ENCODE peak calls at places on chromosomes 13 and 19, in six cellular contexts. V is sigmoid colon, B is body of pancreas, P is mesendoderm, T is ovary, O is astrocyte. G is an unnamed sample. For H3K36me3, the result is how much of the 10 kb centered on the place peaks cover.

GRCh38 chr13:42485272-42485671 is 88.7 kb upstream of the TNFSF11 start:
- DNase-seq in V (no peak), B (no peak), P (peak), T (no peak), O (no peak), G (no peak)

GRCh38 chr13:89221557-89222158 is 1550.5 kb downstream of the SLITRK5 start:
- DNase-seq in V (no peak), B (no peak), P (no peak), T (no peak), O (no peak), G (no peak)

GRCh38 chr13:114319441-114319871 is 5.2 kb downstream of the CHAMP1 start:
- DNase-seq in V (no peak), B (no peak), P (no peak), T (no peak), O (peak), G (no peak)

GRCh38 chr13:48431987-48432615 is 19.2 kb upstream of the LPAR6 start:
- DNase-seq in V (no peak), B (no peak), P (no peak), T (no peak), O (peak), G (no peak)

GRCh38 chr13:33126909-33127607 is 110.8 kb downstream of the KL start:
- DNase-seq in V (peak), B (peak), P (no peak), T (no peak), O (peak), G (no peak)

GRCh38 chr19:50248826-50249225 is 45.4 kb downstream of the MYH14 start:
- DNase-seq in V (no peak), B (no peak), P (no peak), T (no peak), O (no peak), G (no peak)

GRCh38 chr13:98447881-98448641 is 128.8 kb downstream of the STK24 start:
- DNase-seq in V (no peak), B (peak), P (peak), T (peak), O (peak), G (no peak)

GRCh38 chr13:79307866-79308298 is 98.2 kb downstream of the RBM26 start:
- DNase-seq in V (no peak), B (peak), P (no peak), T (peak), O (peak), G (no peak)

GRCh38 chr19:13964776-13965175 is 12.5 kb downstream of the DCAF15 start:
- DNase-seq in V (no peak), B (no peak), P (no peak), T (no peak), O (peak), G (no peak)

GRCh38 chr13:68927387-68928026 is 1180.1 kb upstream of the ATXN8OS start:
- DNase-seq in V (no peak), B (peak), P (peak), T (no peak), O (peak), G (no peak)

GRCh38 chr13:98476538-98476966 is 100.4 kb downstream of the STK24 start:
- DNase-seq in V (peak), B (peak), P (peak), T (no peak), O (peak), G (peak)

GRCh38 chr13:109700176-109700575 is 86.2 kb downstream of the IRS2 start:
- DNase-seq in V (peak), B (peak), P (peak), T (peak), O (peak), G (peak)

GRCh38 chr13:41835871-41836270 is 125.0 kb downstream of the VWA8 start:
- DNase-seq in V (no peak), B (no peak), P (no peak), T (no peak), O (peak), G (no peak)

GRCh38 chr13:95588721-95589120 is 36.2 kb downstream of the CLDN10 start:
- DNase-seq in V (no peak), B (no peak), P (no peak), T (no peak), O (peak), G (no peak)

GRCh38 chr19:52155596-52156359 is 15.6 kb downstream of the ZNF836 start:
- DNase-seq in V (no peak), B (no peak), P (no peak), T (no peak), O (no peak), G (no peak)

GRCh38 chr19:21603431-21604153 is 98.2 kb downstream of the ZNF429 start:
- DNase-seq in V (no peak), B (no peak), P (peak), T (no peak), O (no peak), G (no peak)

GRCh38 chr13:112454648-112455334 is 78.6 kb downstream of the SPACA7 start:
- DNase-seq in V (no peak), B (no peak), P (no peak), T (no peak), O (no peak), G (no peak)

GRCh38 chr19:29866011-29866410 is 54.2 kb downstream of the CCNE1 start:
- DNase-seq in V (no peak), B (no peak), P (no peak), T (no peak), O (no peak), G (no peak)

GRCh38 chr13:33497146-33497845 is 211.7 kb upstream of the STARD13 start:
- DNase-seq in V (no peak), B (no peak), P (no peak), T (no peak), O (peak), G (no peak)

GRCh38 chr13:43786472-43786765 is 353 bp downstream of the ENOX1 start:
- DNase-seq in V (no peak), B (no peak), P (no peak), T (no peak), O (no peak), G (no peak)

GRCh38 chr19:49441210-49441959 is at the start of gene SLC17A7:
- DNase-seq in V (peak), B (peak), P (peak), T (peak), O (no peak), G (no peak)

GRCh38 chr13:35552172-35552844 is 75.8 kb upstream of the MAB21L1 start:
- DNase-seq in V (no peak), B (no peak), P (no peak), T (no peak), O (peak), G (no peak)

GRCh38 chr19:58577581-58578429 is 4.7 kb upstream of the MZF1 start:
- DNase-seq in V (peak), B (no peak), P (no peak), T (peak), O (no peak), G (no peak)

GRCh38 chr13:73228546-73228945 is 169.7 kb downstream of the KLF5 start:
- DNase-seq in V (no peak), B (no peak), P (no peak), T (no peak), O (no peak), G (no peak)

GRCh38 chr19:33064117-33064777 is 441 bp downstream of the RHPN2 start:
- DNase-seq in V (no peak), B (peak), P (peak), T (peak), O (no peak), G (peak)

GRCh38 chr13:40401911-40402776 is 264.3 kb downstream of the FOXO1 start:
- DNase-seq in V (peak), B (peak), P (peak), T (peak), O (peak), G (peak)

GRCh38 chr13:95858286-95859075 is 181.5 kb downstream of the DNAJC3 start:
- DNase-seq in V (no peak), B (no peak), P (peak), T (no peak), O (peak), G (no peak)

GRCh38 chr13:29964181-29964845 is 113.9 kb upstream of the UBL3 start:
- DNase-seq in V (no peak), B (no peak), P (no peak), T (no peak), O (no peak), G (no peak)

GRCh38 chr19:39407644-39408391 is 1.2 kb downstream of the ZFP36 start:
- DNase-seq in V (peak), B (peak), P (no peak), T (peak), O (no peak), G (peak)

GRCh38 chr19:35006342-35006998 is 6.3 kb downstream of the GRAMD1A start:
- DNase-seq in V (no peak), B (peak), P (no peak), T (no peak), O (peak), G (peak)

DNA sequence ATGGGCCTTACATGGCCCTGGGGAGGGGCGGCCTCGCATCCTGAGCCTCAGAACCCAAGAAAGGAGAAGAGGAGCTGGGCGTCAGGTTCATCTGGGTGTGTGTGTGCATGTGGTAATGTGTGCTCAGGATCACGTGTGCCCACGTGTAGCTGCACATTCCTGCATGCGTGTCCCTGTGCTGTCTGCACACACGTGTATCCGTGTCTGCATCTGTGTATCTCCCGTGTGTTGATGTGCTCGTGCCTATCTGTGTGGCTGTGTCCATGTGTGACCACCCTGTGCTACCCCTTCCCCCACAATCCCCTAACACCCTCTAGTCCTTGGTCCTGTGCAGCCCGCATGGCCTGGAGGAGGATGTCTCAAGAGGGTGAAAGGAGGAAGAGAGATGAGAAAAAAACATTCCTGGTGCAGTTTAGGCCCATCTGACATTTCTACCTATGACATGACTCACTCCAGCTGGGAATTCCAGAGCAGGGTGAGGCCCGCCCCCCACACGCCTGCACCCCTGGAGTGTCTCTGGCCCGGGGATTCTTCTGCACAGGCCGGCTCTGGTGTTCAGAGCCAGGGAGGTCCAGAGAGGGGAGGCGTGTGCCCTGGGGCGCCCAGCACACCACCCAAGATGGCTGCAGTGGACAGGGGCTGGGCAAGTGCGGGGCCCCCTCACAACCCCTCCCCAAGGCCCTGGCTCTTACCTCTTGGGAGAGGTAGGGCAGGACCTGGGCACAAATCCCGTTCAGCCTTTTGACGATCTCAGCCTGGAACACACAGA is 7.1 kb downstream of the TLE5 start:
- DNase-seq in V (no peak), B (no peak), P (peak), T (no peak), O (peak), G (no peak)
- H3K36me3 ChIP-seq in V (half or more), B (under half), P (under half), T (under half), O (under half), G (half or more)

GRCh38 chr19:5148794-5149190 is 179.9 kb downstream of the KDM4B start:
- DNase-seq in V (no peak), B (peak), P (no peak), T (peak), O (no peak), G (no peak)

GRCh38 chr19:5149508-5149907 is 180.6 kb downstream of the KDM4B start:
- DNase-seq in V (no peak), B (peak), P (no peak), T (no peak), O (no peak), G (no peak)

GRCh38 chr19:5150331-5150901 is 181.5 kb downstream of the KDM4B start:
- DNase-seq in V (no peak), B (peak), P (no peak), T (no peak), O (no peak), G (no peak)

GRCh38 chr19:5150902-5151741 is 182.2 kb downstream of the KDM4B start:
- DNase-seq in V (peak), B (peak), P (no peak), T (no peak), O (no peak), G (no peak)

GRCh38 chr19:5149930-5150329 is 181.0 kb downstream of the KDM4B start:
- DNase-seq in V (no peak), B (no peak), P (no peak), T (no peak), O (no peak), G (no peak)
- H3K36me3 ChIP-seq in V (half or more), B (under half), P (under half), T (under half), O (under half), G (half or more)

GRCh38 chr19:41421314-41421713 is 5.9 kb downstream of the B3GNT8 start:
- DNase-seq in V (no peak), B (no peak), P (no peak), T (no peak), O (no peak), G (no peak)
- H3K36me3 ChIP-seq in V (half or more), B (under half), P (under half), T (under half), O (under half), G (half or more)

GRCh38 chr13:45349438-45349837 is 8.5 kb upstream of the TPT1 start:
- DNase-seq in V (no peak), B (no peak), P (no peak), T (no peak), O (no peak), G (no peak)

GRCh38 chr13:45350152-45350551 is 9.2 kb upstream of the TPT1 start:
- DNase-seq in V (no peak), B (no peak), P (no peak), T (no peak), O (no peak), G (no peak)

GRCh38 chr13:45356966-45357689 is 16.1 kb upstream of the TPT1 start:
- DNase-seq in V (no peak), B (no peak), P (no peak), T (no peak), O (peak), G (no peak)

GRCh38 chr13:45352031-45352430 is 11.0 kb upstream of the TPT1 start:
- DNase-seq in V (no peak), B (no peak), P (no peak), T (no peak), O (peak), G (no peak)

DNA sequence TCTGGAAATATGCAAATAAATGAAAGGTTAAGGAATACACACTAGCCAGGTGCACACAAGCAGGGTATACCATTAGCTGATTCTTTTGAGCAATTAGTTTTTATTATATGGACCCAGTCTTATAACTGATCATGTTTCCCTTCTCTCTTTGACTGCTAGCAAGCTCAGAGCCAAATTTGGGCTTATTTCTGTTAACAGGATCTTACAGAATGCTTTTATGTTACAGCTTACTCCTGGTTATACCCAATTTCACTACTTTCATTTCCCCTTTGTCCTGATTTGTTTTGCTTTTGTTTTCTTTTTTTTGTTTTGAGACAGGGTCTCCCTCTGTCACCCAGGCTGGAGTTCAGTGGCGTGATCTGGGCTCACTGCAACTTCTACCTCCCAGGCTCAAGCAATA is 12.9 kb upstream of the TPT1 start:
- DNase-seq in V (no peak), B (no peak), P (no peak), T (no peak), O (no peak), G (no peak)
- H3K36me3 ChIP-seq in V (half or more), B (under half), P (under half), T (under half), O (under half), G (half or more)

DNA sequence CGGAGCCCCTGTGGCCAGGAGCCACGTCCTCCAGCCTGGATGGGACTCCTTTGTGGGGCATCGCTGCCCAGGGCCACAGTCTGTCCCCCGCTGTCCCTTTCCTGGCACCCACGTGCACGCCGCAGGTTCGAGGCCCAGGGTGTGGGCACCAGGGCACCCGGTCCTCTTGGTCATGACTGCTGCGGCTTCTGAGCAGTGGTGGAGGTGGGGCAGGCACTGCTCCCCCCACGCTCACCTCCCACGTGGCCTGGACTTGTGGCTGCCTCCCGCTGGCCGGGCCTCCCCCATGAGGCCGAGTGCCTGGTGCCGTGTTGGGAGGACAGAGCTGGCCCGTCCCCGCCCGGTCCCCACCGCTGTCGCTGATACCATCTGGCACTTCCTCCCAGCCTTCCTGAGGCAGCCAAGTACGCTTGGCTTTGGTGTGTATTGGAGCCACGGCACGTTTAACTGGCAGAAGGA is 12.8 kb downstream of the SPPL2B start:
- DNase-seq in V (no peak), B (no peak), P (no peak), T (no peak), O (no peak), G (no peak)
- H3K36me3 ChIP-seq in V (half or more), B (under half), P (under half), T (under half), O (under half), G (half or more)

GRCh38 chr19:40685016-40685526 is 5.4 kb downstream of the NUMBL start:
- DNase-seq in V (no peak), B (no peak), P (no peak), T (no peak), O (no peak), G (no peak)

GRCh38 chr19:40684280-40684679 is 6.2 kb downstream of the NUMBL start:
- DNase-seq in V (no peak), B (no peak), P (no peak), T (no peak), O (no peak), G (no peak)

GRCh38 chr19:40683437-40683836 is 7.0 kb downstream of the NUMBL start:
- DNase-seq in V (no peak), B (no peak), P (no peak), T (no peak), O (no peak), G (no peak)

GRCh38 chr19:40681039-40681438 is 9.4 kb downstream of the NUMBL start:
- DNase-seq in V (peak), B (no peak), P (no peak), T (no peak), O (no peak), G (no peak)

DNA sequence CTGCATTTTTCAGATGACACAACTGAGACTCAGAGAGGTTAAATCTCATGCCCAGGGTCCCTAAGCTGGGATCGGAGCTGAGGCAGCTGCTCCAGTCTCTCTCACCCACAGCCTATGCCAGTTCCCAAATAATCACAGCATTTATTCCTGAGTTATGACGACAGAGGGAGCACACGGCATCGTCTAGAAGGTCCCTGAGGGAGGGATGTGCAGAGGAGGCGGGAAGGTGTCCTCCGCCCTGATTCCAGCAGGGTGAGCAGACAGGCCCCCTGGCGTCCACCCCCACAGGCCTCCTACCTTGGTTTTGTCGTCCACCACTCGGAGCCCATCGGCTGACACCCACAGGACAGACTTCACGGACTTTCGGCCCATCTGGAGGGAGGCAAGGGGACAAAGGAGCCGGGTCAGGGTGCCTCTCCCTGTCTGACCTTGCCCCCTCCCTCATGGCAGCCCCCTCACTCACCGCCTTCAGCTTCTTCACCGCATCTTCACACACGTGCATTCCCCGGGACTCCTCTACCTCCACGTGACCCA is 8.0 kb downstream of the NUMBL start:
- DNase-seq in V (no peak), B (no peak), P (no peak), T (no peak), O (no peak), G (no peak)
- H3K36me3 ChIP-seq in V (half or more), B (under half), P (under half), T (under half), O (under half), G (half or more)

DNA sequence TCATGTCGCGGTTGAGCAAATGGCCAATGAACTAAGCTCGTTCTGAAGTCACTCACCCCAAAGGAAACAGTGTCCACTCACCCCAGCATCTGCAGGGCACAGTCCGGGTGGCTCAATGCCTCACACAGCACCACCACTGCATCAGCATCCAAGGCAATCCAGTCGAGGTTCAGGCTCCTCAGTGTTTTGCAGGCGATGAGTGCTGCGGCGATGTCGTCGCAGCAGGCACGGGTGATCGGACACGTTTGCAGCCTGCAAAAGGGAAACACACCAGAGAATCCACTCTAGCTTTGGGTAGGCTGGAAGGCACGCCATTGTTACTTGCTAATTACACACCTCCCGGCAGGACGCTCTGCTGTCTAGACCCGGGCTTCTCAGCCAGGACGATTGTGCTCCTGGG is 26.5 kb downstream of the NLRP9 start:
- DNase-seq in V (no peak), B (no peak), P (no peak), T (no peak), O (no peak), G (no peak)
- H3K36me3 ChIP-seq in V (under half), B (under half), P (under half), T (under half), O (under half), G (under half)

DNA sequence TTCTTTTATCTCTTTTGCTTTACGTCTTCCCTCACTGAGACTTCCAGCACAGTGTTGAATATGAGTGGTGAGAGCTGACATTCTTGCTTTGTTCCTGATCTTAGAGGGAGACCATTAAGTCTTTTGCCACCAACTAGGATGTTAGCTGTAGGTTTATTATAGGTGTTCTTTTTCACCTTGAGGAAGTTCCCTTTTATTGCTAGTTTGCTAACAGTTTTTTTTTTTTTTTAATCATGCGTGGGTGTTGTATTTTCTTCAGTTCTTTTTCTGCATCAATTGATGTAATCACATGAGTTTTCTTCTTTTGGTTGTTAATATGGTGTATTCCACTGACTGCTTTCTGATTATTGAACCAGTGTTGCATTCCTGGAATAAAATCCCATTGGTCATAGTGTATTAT is 21.1 kb downstream of the AP1M1 start:
- DNase-seq in V (no peak), B (no peak), P (no peak), T (no peak), O (no peak), G (no peak)
- H3K36me3 ChIP-seq in V (half or more), B (under half), P (under half), T (under half), O (under half), G (under half)